ENCODE peak calls at places on chromosomes 13 and 19, in five cellular contexts. G is heart left ventricle, T is mesothelial cell of epicardium, M is NCI-H1092, Q is activated gamma-delta T cell. P is an unnamed sample.

GRCh38 chr13:30453727-30454126 is 12.0 kb downstream of the HMGB1 start:
- DNase-seq in G (no peak), T (no peak), M (no peak), Q (no peak), P (no peak)

GRCh38 chr19:48975947-48976847 is 11.1 kb downstream of the FTL start:
- DNase-seq in G (no peak), T (no peak), M (no peak), Q (no peak), P (peak)

GRCh38 chr13:24267283-24267682 is 42.1 kb upstream of the C1QTNF9 start:
- DNase-seq in G (peak), T (no peak), M (no peak), Q (no peak), P (no peak)

GRCh38 chr13:51330741-51331140 is 8.8 kb upstream of the SERPINE3 start:
- DNase-seq in G (no peak), T (no peak), M (no peak), Q (no peak), P (no peak)

GRCh38 chr19:8611890-8612806 is 1.6 kb upstream of the ADAMTS10 start:
- DNase-seq in G (peak), T (no peak), M (no peak), Q (no peak), P (no peak)

GRCh38 chr13:30255696-30256095 is 51.7 kb downstream of the KATNAL1 start:
- DNase-seq in G (no peak), T (no peak), M (no peak), Q (no peak), P (peak)

GRCh38 chr19:55544776-55545439 is 435 bp downstream of the SBK3 start:
- DNase-seq in G (no peak), T (no peak), M (no peak), Q (no peak), P (no peak)

GRCh38 chr13:111328111-111328802 is 7.8 kb downstream of the TEX29 start:
- DNase-seq in G (no peak), T (no peak), M (no peak), Q (no peak), P (no peak)

GRCh38 chr13:27358420-27358819 is 66.0 kb upstream of the GTF3A start:
- DNase-seq in G (no peak), T (no peak), M (no peak), Q (no peak), P (no peak)

P was measured in NCI-H524.